ENCODE peak calls at places on chromosomes 13 and 19, in five cellular contexts. J is Karpas-422; P is fibroblast of lung; Y is CD8-positive, alpha-beta T cell; G is heart left ventricle. A is an unnamed sample.

GRCh38 chr13:78700121-78700910 is 41.4 kb upstream of the OBI1 start:
- DNase-seq in J (no peak), P (peak; percentile 67), Y (no peak), G (no peak), A (no peak)

GRCh38 chr19:41998246-41999020 is 4.4 kb upstream of the ATP1A3 start:
- DNase-seq in J (peak; percentile 87), P (peak; percentile 27), Y (no peak), G (peak; percentile 63), A (no peak)

GRCh38 chr13:47798906-47799305 is 202.2 kb downstream of the SUCLA2 start:
- DNase-seq in J (peak; percentile 66), P (peak; percentile 7), Y (no peak), G (no peak), A (peak; percentile 23)

GRCh38 chr19:29880498-29881081 is 61.4 kb upstream of the URI1 start:
- DNase-seq in J (peak; percentile 47), P (no peak), Y (no peak), G (no peak), A (no peak)

GRCh38 chr19:41619018-41619571 is 7.8 kb downstream of the CEACAM4 start:
- DNase-seq in J (no peak), P (no peak), Y (no peak), G (no peak), A (no peak)

GRCh38 chr13:34412817-34413365 is 529.2 kb upstream of the NBEA start:
- DNase-seq in J (no peak), P (peak; percentile 79), Y (no peak), G (no peak), A (no peak)

GRCh38 chr13:113086991-113087922 is 18.3 kb upstream of the F7 start:
- DNase-seq in J (no peak), P (no peak), Y (no peak), G (peak; percentile 18), A (no peak)

GRCh38 chr13:112450567-112451240 is 74.5 kb downstream of the SPACA7 start:
- DNase-seq in J (no peak), P (no peak), Y (no peak), G (no peak), A (no peak)

GRCh38 chr13:102399791-102400618 is 1.8 kb downstream of the FGF14 start:
- DNase-seq in J (no peak), P (no peak), Y (no peak), G (peak; percentile 37), A (peak; percentile 24)

GRCh38 chr19:7769171-7769570 is 6.1 kb downstream of the CLEC4M start:
- DNase-seq in J (no peak), P (no peak), Y (no peak), G (no peak), A (no peak)

GRCh38 chr13:114066956-114067355 is 65.5 kb downstream of the RASA3 start:
- DNase-seq in J (no peak), P (no peak), Y (no peak), G (peak; percentile 16), A (no peak)

GRCh38 chr13:27309967-27310598 is 39.5 kb downstream of the RASL11A start:
- DNase-seq in J (no peak), P (peak; percentile 23), Y (no peak), G (no peak), A (no peak)

GRCh38 chr13:113411216-113412023 is 41.9 kb downstream of the ADPRHL1 start:
- DNase-seq in J (no peak), P (peak; percentile 98), Y (no peak), G (peak; percentile 88), A (no peak)

GRCh38 chr13:53946500-53946899 is 917.9 kb downstream of the OLFM4 start:
- DNase-seq in J (no peak), P (no peak), Y (no peak), G (no peak), A (no peak)
- H3K9me3 ChIP-seq in J (peaks cover 10% of the 10 kb centered on the region), P (no peaks in the 10 kb centered on the region), Y (no peaks in the 10 kb centered on the region), G (peaks cover 11% of the 10 kb centered on the region), A (no peaks in the 10 kb centered on the region)

GRCh38 chr19:5929646-5930045 is 15.6 kb downstream of the CAPS start:
- DNase-seq in J (no peak), P (no peak), Y (no peak), G (peak; percentile 51), A (no peak)
- H3K36me3 ChIP-seq in J (peaks cover 15% of the 10 kb centered on the region), P (peaks cover 38% of the 10 kb centered on the region), Y (peaks cover 76% of the 10 kb centered on the region), G (peaks cover 27% of the 10 kb centered on the region), A (peaks cover 75% of the 10 kb centered on the region)

GRCh38 chr19:35322014-35322413 is 7.0 kb upstream of the CD22 start:
- DNase-seq in J (no peak), P (no peak), Y (no peak), G (no peak), A (no peak)
- H3K4me1 ChIP-seq in J (peaks cover 71% of the 10 kb centered on the region), P (peaks cover 12% of the 10 kb centered on the region), Y (no peaks in the 10 kb centered on the region), G (no peaks in the 10 kb centered on the region), A (no peaks in the 10 kb centered on the region)

GRCh38 chr19:3392480-3392879 is 26.1 kb downstream of the NFIC start:
- DNase-seq in J (no peak), P (no peak), Y (no peak), G (no peak), A (no peak)

GRCh38 chr19:3389446-3389778 is 23.0 kb downstream of the NFIC start:
- DNase-seq in J (no peak), P (no peak), Y (no peak), G (no peak), A (no peak)

GRCh38 chr19:3386447-3387234 is 20.3 kb downstream of the NFIC start:
- DNase-seq in J (no peak), P (no peak), Y (no peak), G (peak; percentile 80), A (no peak)

GRCh38 chr19:3389876-3390361 is 23.5 kb downstream of the NFIC start:
- DNase-seq in J (no peak), P (no peak), Y (no peak), G (peak; percentile 60), A (no peak)

DNA sequence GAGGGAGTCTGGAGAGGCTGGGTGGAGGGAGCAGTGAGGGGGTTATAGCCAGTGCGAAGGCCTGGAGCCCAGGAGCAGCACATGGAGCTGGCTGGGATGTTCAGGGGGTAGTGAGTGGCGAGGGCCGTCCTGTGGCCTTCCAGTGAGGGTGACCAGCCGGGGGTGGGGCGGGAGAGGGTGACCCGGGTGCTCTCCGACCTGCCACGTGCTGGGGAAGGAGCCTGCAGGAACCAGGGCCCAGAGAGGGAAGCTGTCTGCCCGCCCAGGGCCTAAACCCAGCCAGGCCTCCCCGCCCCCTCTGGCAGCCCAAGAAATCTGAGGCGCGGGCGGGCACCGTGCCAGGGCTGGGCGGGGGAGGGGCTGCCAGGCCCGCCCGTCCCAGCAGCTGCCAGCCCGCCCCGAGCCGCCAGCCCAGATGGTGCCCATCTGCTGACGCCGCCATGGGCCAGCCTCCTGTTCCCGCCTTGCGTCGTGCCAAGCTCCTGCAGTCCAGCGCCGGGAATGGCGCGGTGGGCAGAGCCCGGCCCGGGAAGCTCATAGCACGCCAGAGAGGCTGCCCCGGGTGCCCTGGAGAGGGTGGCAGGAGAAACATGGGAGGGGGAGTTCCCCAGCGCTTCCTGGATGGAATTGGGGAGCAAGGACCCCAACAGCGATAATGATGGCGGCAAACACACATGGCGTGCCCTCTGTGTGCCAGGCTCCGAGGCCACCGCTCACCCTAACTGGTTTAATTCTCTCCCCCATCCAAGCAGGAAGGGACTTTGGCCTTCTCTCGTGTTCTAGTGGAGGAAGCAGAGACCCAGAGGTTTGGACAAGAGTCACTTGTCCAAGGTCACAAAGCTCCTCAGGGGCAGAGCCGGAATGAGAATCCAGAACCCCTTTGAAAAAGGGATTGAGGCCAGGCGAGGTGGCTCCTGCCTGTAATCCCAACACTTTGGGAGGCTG is 21.5 kb downstream of the NFIC start:
- DNase-seq in J (no peak), P (peak; percentile 50), Y (no peak), G (peak; percentile 92), A (no peak)
- H3K9me3 ChIP-seq in J (no peaks in the 10 kb centered on the region), P (no peaks in the 10 kb centered on the region), Y (no peaks in the 10 kb centered on the region), G (no peaks in the 10 kb centered on the region), A (no peaks in the 10 kb centered on the region)

DNA sequence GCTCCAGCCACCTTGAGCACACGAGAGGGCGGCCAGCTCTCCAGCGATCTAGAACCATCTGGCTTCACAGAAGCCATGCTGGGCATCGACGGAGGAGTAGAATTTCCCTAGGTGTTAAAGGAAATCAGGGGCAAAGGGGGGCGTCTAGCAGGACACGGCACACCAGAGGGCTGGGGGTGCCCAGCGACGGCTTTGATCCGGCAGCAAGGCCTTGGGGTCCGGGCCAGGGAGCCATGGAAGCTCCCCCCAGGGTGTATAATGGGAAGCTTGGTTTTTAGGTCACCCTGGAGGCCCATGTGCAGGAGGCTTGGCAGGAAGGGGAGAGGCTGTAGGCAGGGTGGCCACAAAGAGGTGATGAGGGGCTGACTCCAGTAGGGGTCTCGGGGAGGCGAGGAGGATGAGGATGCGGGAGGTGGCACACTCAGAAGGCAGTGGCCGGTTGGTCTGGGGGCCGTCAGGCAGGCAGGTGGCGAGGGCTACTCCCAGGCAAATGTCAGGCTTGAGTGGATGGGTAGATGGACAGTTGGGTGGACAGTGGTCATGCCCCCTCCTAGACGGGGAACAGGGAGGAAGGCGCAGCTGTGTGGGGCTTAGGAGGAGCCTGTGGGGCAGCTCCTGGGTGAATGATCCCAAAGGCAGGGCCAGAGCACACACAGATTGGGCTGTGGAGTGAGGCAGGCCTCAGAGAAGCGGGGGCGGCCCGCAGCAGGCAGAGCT is 5.6 kb downstream of the KMT5C start:
- DNase-seq in J (no peak), P (no peak), Y (no peak), G (no peak), A (no peak)
- H3K36me3 ChIP-seq in J (no peaks in the 10 kb centered on the region), P (peaks cover 4% of the 10 kb centered on the region), Y (no peaks in the 10 kb centered on the region), G (no peaks in the 10 kb centered on the region), A (peaks cover 54% of the 10 kb centered on the region)

DNA sequence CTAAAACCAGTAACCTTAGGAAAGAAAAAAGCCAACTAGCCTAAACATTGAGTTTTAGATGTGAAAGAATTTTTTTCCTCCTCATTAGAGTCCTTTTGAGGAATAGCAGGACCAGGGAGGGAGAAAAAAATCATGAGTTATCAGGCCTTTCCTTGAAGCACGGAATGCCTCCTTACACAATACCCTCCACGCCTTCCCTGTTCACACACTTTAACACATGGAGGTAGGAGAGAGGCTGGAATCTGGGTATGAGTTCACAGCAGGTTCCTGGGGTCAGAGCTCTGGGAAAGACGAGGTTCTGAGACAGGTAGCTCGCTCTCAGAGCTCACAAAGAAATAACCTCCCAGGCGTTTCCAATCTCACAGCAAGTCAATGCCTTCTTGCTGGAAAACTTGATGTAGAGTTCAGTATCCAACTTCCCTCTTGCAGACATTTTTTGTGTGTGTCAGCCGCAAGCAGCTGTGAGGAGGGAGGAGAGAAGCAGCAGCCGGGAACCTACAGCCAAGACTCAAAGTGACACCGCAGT is 710 bp downstream of the ZNF573 start:
- DNase-seq in J (no peak), P (peak; percentile 15), Y (no peak), G (no peak), A (no peak)
- H3K4me1 ChIP-seq in J (peaks cover 13% of the 10 kb centered on the region), P (no peaks in the 10 kb centered on the region), Y (peaks cover 12% of the 10 kb centered on the region), G (peaks cover 5% of the 10 kb centered on the region), A (no peaks in the 10 kb centered on the region)

DNA sequence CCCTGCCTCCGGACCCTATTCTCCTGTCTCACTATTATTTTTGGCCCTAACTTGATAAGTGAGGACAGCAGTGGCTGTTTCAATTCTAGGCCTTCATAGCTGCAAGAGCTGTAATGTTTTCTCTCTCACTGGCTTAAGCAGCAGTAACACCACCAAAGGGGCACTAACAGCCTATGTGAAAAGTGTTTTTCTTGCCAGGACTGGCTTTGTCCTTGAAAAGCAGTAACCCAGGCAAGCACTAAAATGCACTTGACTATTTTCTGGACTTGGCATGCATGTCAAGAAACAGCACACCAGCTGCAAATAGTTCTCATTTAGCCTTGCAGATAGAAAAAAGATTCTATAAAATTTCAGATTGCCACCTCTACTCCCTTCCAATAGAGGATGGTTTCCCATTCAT is 9.3 kb upstream of the FBXL3 start:
- DNase-seq in J (no peak), P (no peak), Y (no peak), G (no peak), A (no peak)
- H3K9me3 ChIP-seq in J (no peaks in the 10 kb centered on the region), P (no peaks in the 10 kb centered on the region), Y (no peaks in the 10 kb centered on the region), G (no peaks in the 10 kb centered on the region), A (no peaks in the 10 kb centered on the region)

A was measured in HAP-1.